ENCODE peak calls at places on chromosomes 1 and 21, in nine cellular contexts. One of them, this sample, is unnamed.

GRCh38 chr1:21939650-21940374 is 2.7 kb upstream of the HSPG2 start:
- DNase-seq in hepatocyte: peak
- DNase-seq in A549: peak
- DNase-seq in CD8-positive, alpha-beta T cell: no peak
- DNase-seq in fibroblast of lung: peak
- DNase-seq in RWPE1: peak
- DNase-seq in HFF-Myc: peak
- DNase-seq in BE2C: peak
- DNase-seq in left lung: peak
- DNase-seq in this sample: peak

GRCh38 chr1:119040906-119041305 is 52.8 kb upstream of the TBX15 start:
- DNase-seq in hepatocyte: peak
- DNase-seq in A549: no peak
- DNase-seq in CD8-positive, alpha-beta T cell: no peak
- DNase-seq in fibroblast of lung: no peak
- DNase-seq in RWPE1: no peak
- DNase-seq in HFF-Myc: no peak
- DNase-seq in BE2C: no peak
- DNase-seq in left lung: no peak
- DNase-seq in this sample: no peak

GRCh38 chr1:32876341-32877210 is 5.9 kb upstream of the FNDC5 start:
- DNase-seq in hepatocyte: peak
- DNase-seq in A549: peak
- DNase-seq in CD8-positive, alpha-beta T cell: no peak
- DNase-seq in fibroblast of lung: no peak
- DNase-seq in RWPE1: peak
- DNase-seq in HFF-Myc: no peak
- DNase-seq in BE2C: peak
- DNase-seq in left lung: peak
- DNase-seq in this sample: no peak

GRCh38 chr1:229370601-229371021 is 27.8 kb upstream of the CCSAP start:
- DNase-seq in hepatocyte: no peak
- DNase-seq in A549: no peak
- DNase-seq in CD8-positive, alpha-beta T cell: no peak
- DNase-seq in fibroblast of lung: no peak
- DNase-seq in RWPE1: no peak
- DNase-seq in HFF-Myc: no peak
- DNase-seq in BE2C: peak
- DNase-seq in left lung: no peak
- DNase-seq in this sample: no peak

GRCh38 chr1:168000656-168001055 is 63.8 kb upstream of the MPC2 start:
- DNase-seq in hepatocyte: no peak
- DNase-seq in A549: no peak
- DNase-seq in CD8-positive, alpha-beta T cell: no peak
- DNase-seq in fibroblast of lung: no peak
- DNase-seq in RWPE1: no peak
- DNase-seq in HFF-Myc: no peak
- DNase-seq in BE2C: no peak
- DNase-seq in left lung: no peak
- DNase-seq in this sample: no peak

GRCh38 chr1:167631987-167632680 is 2.1 kb downstream of the RCSD1 start:
- DNase-seq in hepatocyte: no peak
- DNase-seq in A549: no peak
- DNase-seq in CD8-positive, alpha-beta T cell: peak
- DNase-seq in fibroblast of lung: no peak
- DNase-seq in RWPE1: no peak
- DNase-seq in HFF-Myc: no peak
- DNase-seq in BE2C: no peak
- DNase-seq in left lung: no peak
- DNase-seq in this sample: no peak

GRCh38 chr1:176595217-176595616 is 132.2 kb downstream of the PAPPA2 start:
- DNase-seq in hepatocyte: no peak
- DNase-seq in A549: no peak
- DNase-seq in CD8-positive, alpha-beta T cell: no peak
- DNase-seq in fibroblast of lung: no peak
- DNase-seq in RWPE1: no peak
- DNase-seq in HFF-Myc: no peak
- DNase-seq in BE2C: no peak
- DNase-seq in left lung: no peak
- DNase-seq in this sample: no peak

GRCh38 chr1:212565571-212566305 is 42.8 kb upstream of the ATF3 start:
- DNase-seq in hepatocyte: no peak
- DNase-seq in A549: no peak
- DNase-seq in CD8-positive, alpha-beta T cell: no peak
- DNase-seq in fibroblast of lung: no peak
- DNase-seq in RWPE1: no peak
- DNase-seq in HFF-Myc: no peak
- DNase-seq in BE2C: no peak
- DNase-seq in left lung: no peak
- DNase-seq in this sample: no peak

GRCh38 chr1:150152182-150152536 is 2.4 kb downstream of the PLEKHO1 start:
- DNase-seq in hepatocyte: no peak
- DNase-seq in A549: no peak
- DNase-seq in CD8-positive, alpha-beta T cell: no peak
- DNase-seq in fibroblast of lung: no peak
- DNase-seq in RWPE1: no peak
- DNase-seq in HFF-Myc: no peak
- DNase-seq in BE2C: no peak
- DNase-seq in left lung: no peak
- DNase-seq in this sample: no peak

GRCh38 chr1:229127301-229127700 is 143.6 kb upstream of the RAB4A start:
- DNase-seq in hepatocyte: no peak
- DNase-seq in A549: no peak
- DNase-seq in CD8-positive, alpha-beta T cell: no peak
- DNase-seq in fibroblast of lung: peak
- DNase-seq in RWPE1: no peak
- DNase-seq in HFF-Myc: no peak
- DNase-seq in BE2C: no peak
- DNase-seq in left lung: no peak
- DNase-seq in this sample: no peak

GRCh38 chr1:27602510-27603319 is 1.2 kb downstream of the AHDC1 start:
- DNase-seq in hepatocyte: peak
- DNase-seq in A549: peak
- DNase-seq in CD8-positive, alpha-beta T cell: no peak
- DNase-seq in fibroblast of lung: no peak
- DNase-seq in RWPE1: peak
- DNase-seq in HFF-Myc: no peak
- DNase-seq in BE2C: no peak
- DNase-seq in left lung: no peak
- DNase-seq in this sample: no peak

GRCh38 chr1:17045623-17046022 is 8.2 kb downstream of the SDHB start:
- DNase-seq in hepatocyte: no peak
- DNase-seq in A549: no peak
- DNase-seq in CD8-positive, alpha-beta T cell: no peak
- DNase-seq in fibroblast of lung: no peak
- DNase-seq in RWPE1: no peak
- DNase-seq in HFF-Myc: no peak
- DNase-seq in BE2C: no peak
- DNase-seq in left lung: no peak
- DNase-seq in this sample: no peak

DNA sequence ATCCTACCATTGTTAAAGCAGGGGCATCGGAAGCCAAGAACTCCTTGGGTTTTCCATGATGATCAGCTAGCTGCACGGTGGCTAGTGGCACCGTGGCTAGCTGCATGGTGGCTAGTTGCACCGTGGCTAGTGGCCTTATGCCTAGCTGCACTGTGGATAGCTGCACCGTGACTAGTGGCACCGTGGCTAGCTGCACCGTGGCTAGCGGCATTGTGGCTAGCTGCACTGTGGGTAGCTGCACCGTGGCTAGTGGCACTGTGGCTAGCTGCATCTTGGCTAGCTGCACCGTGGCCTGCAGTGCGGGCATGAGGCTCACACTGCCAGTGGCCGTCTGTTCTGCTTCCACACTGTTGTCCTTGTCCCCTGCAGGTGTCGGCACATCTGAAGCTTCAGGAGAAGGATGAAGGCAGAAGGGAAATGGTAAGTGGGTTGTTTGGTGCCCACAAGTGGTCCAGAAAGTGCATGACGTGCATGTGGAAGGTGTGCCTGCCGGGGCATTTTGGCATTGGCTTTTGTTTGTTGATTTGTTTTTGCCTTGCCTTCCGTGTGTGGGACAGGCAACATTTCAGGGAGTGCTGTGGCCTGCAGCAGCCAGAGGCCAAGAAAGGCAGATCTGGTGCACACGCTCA is 38.6 kb downstream of the TFF3 start:
- DNase-seq in hepatocyte: no peak
- DNase-seq in A549: no peak
- DNase-seq in CD8-positive, alpha-beta T cell: no peak
- DNase-seq in fibroblast of lung: no peak
- DNase-seq in RWPE1: no peak
- DNase-seq in HFF-Myc: no peak
- DNase-seq in BE2C: no peak
- DNase-seq in left lung: no peak
- DNase-seq in this sample: no peak
- TF ChIP-seq CTCF in hepatocyte: peak
- TF ChIP-seq CTCF in A549: no peak
- TF ChIP-seq CTCF in CD8-positive, alpha-beta T cell: no peak
- TF ChIP-seq CTCF in fibroblast of lung: no peak
- TF ChIP-seq CTCF in RWPE1: no peak
- TF ChIP-seq CTCF in HFF-Myc: no peak
- TF ChIP-seq CTCF in BE2C: peak
- TF ChIP-seq CTCF in left lung: no peak
- TF ChIP-seq CTCF in this sample: no peak

GRCh38 chr1:2642560-2643413 is 10.0 kb upstream of the MMEL1 start:
- DNase-seq in hepatocyte: peak
- DNase-seq in A549: peak
- DNase-seq in CD8-positive, alpha-beta T cell: peak
- DNase-seq in fibroblast of lung: peak
- DNase-seq in RWPE1: peak
- DNase-seq in HFF-Myc: peak
- DNase-seq in BE2C: peak
- DNase-seq in left lung: peak
- DNase-seq in this sample: peak
- TF ChIP-seq CTCF in hepatocyte: peak
- TF ChIP-seq CTCF in A549: no peak
- TF ChIP-seq CTCF in CD8-positive, alpha-beta T cell: no peak
- TF ChIP-seq CTCF in fibroblast of lung: no peak
- TF ChIP-seq CTCF in RWPE1: no peak
- TF ChIP-seq CTCF in HFF-Myc: no peak
- TF ChIP-seq CTCF in BE2C: peak
- TF ChIP-seq CTCF in left lung: no peak
- TF ChIP-seq CTCF in this sample: no peak

GRCh38 chr1:53195211-53195909 is 1.3 kb upstream of the CPT2 start:
- DNase-seq in hepatocyte: no peak
- DNase-seq in A549: no peak
- DNase-seq in CD8-positive, alpha-beta T cell: no peak
- DNase-seq in fibroblast of lung: no peak
- DNase-seq in RWPE1: no peak
- DNase-seq in HFF-Myc: no peak
- DNase-seq in BE2C: no peak
- DNase-seq in left lung: no peak
- DNase-seq in this sample: no peak

GRCh38 chr1:53195913-53196484 is 625 bp upstream of the CPT2 start:
- DNase-seq in hepatocyte: peak
- DNase-seq in A549: no peak
- DNase-seq in CD8-positive, alpha-beta T cell: no peak
- DNase-seq in fibroblast of lung: no peak
- DNase-seq in RWPE1: no peak
- DNase-seq in HFF-Myc: no peak
- DNase-seq in BE2C: no peak
- DNase-seq in left lung: no peak
- DNase-seq in this sample: no peak

GRCh38 chr1:53197301-53198205 is 929 bp downstream of the CPT2 start:
- DNase-seq in hepatocyte: no peak
- DNase-seq in A549: no peak
- DNase-seq in CD8-positive, alpha-beta T cell: no peak
- DNase-seq in fibroblast of lung: peak
- DNase-seq in RWPE1: no peak
- DNase-seq in HFF-Myc: no peak
- DNase-seq in BE2C: no peak
- DNase-seq in left lung: no peak
- DNase-seq in this sample: peak

GRCh38 chr1:53198241-53198651 is 1.6 kb downstream of the CPT2 start:
- DNase-seq in hepatocyte: peak
- DNase-seq in A549: no peak
- DNase-seq in CD8-positive, alpha-beta T cell: no peak
- DNase-seq in fibroblast of lung: no peak
- DNase-seq in RWPE1: no peak
- DNase-seq in HFF-Myc: no peak
- DNase-seq in BE2C: no peak
- DNase-seq in left lung: no peak
- DNase-seq in this sample: peak

DNA sequence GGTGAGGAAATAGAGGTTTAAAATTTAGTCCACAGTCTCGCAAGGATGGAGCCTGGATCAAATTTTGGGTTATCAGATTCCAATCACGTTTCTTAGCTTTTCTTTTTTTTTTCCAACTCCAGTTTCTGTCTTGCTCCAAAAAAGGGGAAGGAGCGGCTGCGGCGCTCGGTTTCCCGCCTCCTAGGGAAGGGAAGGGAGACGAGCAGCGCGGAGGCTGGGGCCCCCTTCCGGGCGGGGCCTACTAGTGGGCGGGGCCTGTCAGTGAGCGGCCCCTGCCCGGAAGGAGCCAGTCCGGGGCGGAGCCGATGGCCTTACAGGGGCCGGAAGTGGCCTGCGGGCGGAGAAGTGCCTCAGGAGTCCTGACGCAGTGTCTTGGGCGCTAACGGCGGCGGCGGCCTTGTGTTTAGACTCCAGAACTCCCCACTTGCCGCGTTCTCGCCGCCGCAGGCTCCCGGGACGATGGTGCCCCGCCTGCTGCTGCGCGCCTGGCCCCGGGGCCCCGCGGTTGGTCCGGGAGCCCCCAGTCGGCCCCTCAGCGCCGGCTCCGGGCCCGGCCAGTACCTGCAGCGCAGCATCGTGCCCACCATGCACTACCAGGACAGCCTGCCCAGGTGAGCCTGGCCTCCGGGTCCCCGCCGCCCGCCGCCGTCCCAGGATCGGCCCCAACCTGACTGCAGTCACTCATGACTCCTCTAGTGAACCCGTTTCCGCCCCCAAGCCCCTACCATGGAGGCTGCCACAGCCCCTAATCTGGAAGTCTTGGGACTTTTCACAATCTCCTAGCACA is at the start of gene CPT2:
- DNase-seq in hepatocyte: peak
- DNase-seq in A549: peak
- DNase-seq in CD8-positive, alpha-beta T cell: peak
- DNase-seq in fibroblast of lung: peak
- DNase-seq in RWPE1: peak
- DNase-seq in HFF-Myc: peak
- DNase-seq in BE2C: peak
- DNase-seq in left lung: peak
- DNase-seq in this sample: peak
- TF ChIP-seq CTCF in hepatocyte: no peak
- TF ChIP-seq CTCF in A549: no peak
- TF ChIP-seq CTCF in CD8-positive, alpha-beta T cell: no peak
- TF ChIP-seq CTCF in fibroblast of lung: peak
- TF ChIP-seq CTCF in RWPE1: no peak
- TF ChIP-seq CTCF in HFF-Myc: no peak
- TF ChIP-seq CTCF in BE2C: no peak
- TF ChIP-seq CTCF in left lung: peak
- TF ChIP-seq CTCF in this sample: no peak

GRCh38 chr1:197519741-197520334 is 251.8 kb downstream of the CRB1 start:
- DNase-seq in hepatocyte: peak
- DNase-seq in A549: peak
- DNase-seq in CD8-positive, alpha-beta T cell: no peak
- DNase-seq in fibroblast of lung: peak
- DNase-seq in RWPE1: peak
- DNase-seq in HFF-Myc: no peak
- DNase-seq in BE2C: no peak
- DNase-seq in left lung: no peak
- DNase-seq in this sample: no peak
- TF ChIP-seq CTCF in hepatocyte: peak
- TF ChIP-seq CTCF in A549: peak
- TF ChIP-seq CTCF in CD8-positive, alpha-beta T cell: peak
- TF ChIP-seq CTCF in fibroblast of lung: peak
- TF ChIP-seq CTCF in RWPE1: peak
- TF ChIP-seq CTCF in HFF-Myc: peak
- TF ChIP-seq CTCF in BE2C: peak
- TF ChIP-seq CTCF in left lung: peak
- TF ChIP-seq CTCF in this sample: no peak